ENCODE peak calls at places on chromosomes 11 and 22, in four cellular contexts. I is IMR-90, V is colonic mucosa, U is BJ. M is an unnamed sample.
A peak's percentile ranks its signal among the peaks of the same experiment; 100 is the strongest.

GRCh38 chr11:47378011-47378835 is at the start of gene SPI1:
- DNase-seq in I (no peak), V (peak; percentile 49), U (no peak), M (no peak)

GRCh38 chr11:61785837-61786402 is 6.5 kb downstream of the TMEM258 start:
- DNase-seq in I (no peak), V (no peak), U (no peak), M (no peak)

GRCh38 chr11:119975561-119976152 is 162.3 kb downstream of the TRIM29 start:
- DNase-seq in I (no peak), V (no peak), U (no peak), M (no peak)

GRCh38 chr11:93032580-93032979 is 63.1 kb downstream of the MTNR1B start:
- DNase-seq in I (peak; percentile 30), V (no peak), U (no peak), M (no peak)

GRCh38 chr22:32775957-32776356 is 25.5 kb upstream of the TIMP3 start:
- DNase-seq in I (no peak), V (no peak), U (no peak), M (no peak)

GRCh38 chr11:65288706-65289536 is 25.7 kb upstream of the CDC42EP2 start:
- DNase-seq in I (no peak), V (no peak), U (no peak), M (no peak)

GRCh38 chr11:108538502-108538901 is 40.3 kb upstream of the POGLUT3 start:
- DNase-seq in I (no peak), V (no peak), U (no peak), M (no peak)

GRCh38 chr22:45889539-45890350 is 87.2 kb downstream of the WNT7B start:
- DNase-seq in I (peak; percentile 27), V (no peak), U (no peak), M (no peak)

GRCh38 chr11:93393386-93393785 is 62.8 kb downstream of the DEUP1 start:
- DNase-seq in I (no peak), V (no peak), U (no peak), M (no peak)

GRCh38 chr22:32528984-32529982 is 54.7 kb downstream of the FBXO7 start:
- DNase-seq in I (peak; percentile 86), V (peak; percentile 84), U (no peak), M (peak; percentile 40)

GRCh38 chr11:27158763-27159679 is 118.4 kb downstream of the BBOX1 start:
- DNase-seq in I (peak; percentile 81), V (peak; percentile 61), U (peak; percentile 26), M (peak; percentile 77)

GRCh38 chr11:61507962-61508824 is at the start of gene LRRC10B:
- DNase-seq in I (no peak), V (peak; percentile 84), U (no peak), M (no peak)

GRCh38 chr11:134854391-134854991 is 442.4 kb upstream of the B3GAT1 start:
- DNase-seq in I (no peak), V (no peak), U (no peak), M (no peak)

GRCh38 chr11:71372693-71373657 is 75.2 kb downstream of the DHCR7 start:
- DNase-seq in I (peak; percentile 50), V (no peak), U (no peak), M (peak; percentile 2)

GRCh38 chr11:88494857-88495256 is 157.3 kb upstream of the CTSC start:
- DNase-seq in I (no peak), V (no peak), U (no peak), M (no peak)

GRCh38 chr11:118147502-118147901 is 5.1 kb downstream of the SCN4B start:
- DNase-seq in I (no peak), V (no peak), U (no peak), M (no peak)

GRCh38 chr11:72230764-72231365 is 6.3 kb downstream of the INPPL1 start:
- DNase-seq in I (no peak), V (no peak), U (no peak), M (no peak)

GRCh38 chr11:84212467-84213390 is 926.6 kb upstream of the CCDC90B start:
- DNase-seq in I (no peak), V (no peak), U (no peak), M (no peak)

GRCh38 chr11:65066805-65067291 is 8.5 kb upstream of the NAALADL1 start:
- DNase-seq in I (no peak), V (no peak), U (no peak), M (no peak)

GRCh38 chr11:120174866-120175265 is 36.0 kb upstream of the OAF start:
- DNase-seq in I (no peak), V (no peak), U (no peak), M (no peak)

GRCh38 chr22:30490399-30490798 is 15.1 kb downstream of the SEC14L4 start:
- DNase-seq in I (no peak), V (no peak), U (no peak), M (no peak)

GRCh38 chr11:117898059-117898458 is 21.6 kb upstream of the FXYD6 start:
- DNase-seq in I (no peak), V (no peak), U (no peak), M (no peak)

GRCh38 chr11:61102667-61103491 is 590 bp downstream of the CD5 start:
- DNase-seq in I (no peak), V (no peak), U (no peak), M (no peak)

GRCh38 chr11:67032830-67033555 is 10.1 kb downstream of the SYT12 start:
- DNase-seq in I (peak; percentile 94), V (no peak), U (peak; percentile 59), M (peak; percentile 77)

GRCh38 chr22:30423296-30423958 is 2.1 kb upstream of the MTFP1 start:
- DNase-seq in I (no peak), V (no peak), U (no peak), M (no peak)

GRCh38 chr11:69040581-69041260 is 8.0 kb upstream of the TPCN2 start:
- DNase-seq in I (peak; percentile 86), V (no peak), U (peak; percentile 68), M (peak; percentile 77)

GRCh38 chr22:46514592-46515207 is 22.7 kb downstream of the CELSR1 start:
- DNase-seq in I (peak; percentile 69), V (no peak), U (no peak), M (no peak)

GRCh38 chr22:40212126-40212525 is 34.4 kb downstream of the TNRC6B start:
- DNase-seq in I (no peak), V (no peak), U (no peak), M (peak; percentile 43)

GRCh38 chr11:116467809-116468208 is 305.0 kb downstream of the BUD13 start:
- DNase-seq in I (no peak), V (no peak), U (no peak), M (no peak)

GRCh38 chr22:46274381-46274780 is 6.6 kb downstream of the TTC38 start:
- DNase-seq in I (no peak), V (no peak), U (no peak), M (no peak)

GRCh38 chr11:8022876-8023275 is 35.7 kb downstream of the EIF3F start:
- DNase-seq in I (no peak), V (no peak), U (no peak), M (no peak)

GRCh38 chr11:65297026-65297667 is 17.5 kb upstream of the CDC42EP2 start:
- DNase-seq in I (no peak), V (no peak), U (no peak), M (no peak)

GRCh38 chr11:78646564-78647185 is 72.0 kb upstream of the NARS2 start:
- DNase-seq in I (peak; percentile 49), V (peak; percentile 73), U (no peak), M (no peak)

GRCh38 chr11:34380696-34381095 is 22.9 kb upstream of the ABTB2 start:
- DNase-seq in I (peak; percentile 53), V (no peak), U (no peak), M (peak; percentile 63)

GRCh38 chr11:92886243-92886905 is 83.1 kb upstream of the MTNR1B start:
- DNase-seq in I (peak; percentile 61), V (peak; percentile 58), U (no peak), M (peak; percentile 23)

GRCh38 chr11:68525930-68526329 is 65.4 kb downstream of the PPP6R3 start:
- DNase-seq in I (peak; percentile 47), V (no peak), U (no peak), M (no peak)

GRCh38 chr22:26273011-26273675 is 103.9 kb downstream of the SEZ6L start:
- DNase-seq in I (no peak), V (no peak), U (no peak), M (no peak)

GRCh38 chr11:76605338-76606074 is 65.0 kb downstream of the LRRC32 start:
- DNase-seq in I (no peak), V (peak; percentile 33), U (no peak), M (no peak)
- H3K4me3 ChIP-seq in I (no peak overlapping the region), V (no peak overlapping the region), U (no peak overlapping the region), M (no peak overlapping the region)

GRCh38 chr11:86052697-86053641 is 15.9 kb downstream of the PICALM start:
- DNase-seq in I (no peak), V (no peak), U (no peak), M (no peak)

GRCh38 chr11:86058360-86058759 is 10.5 kb downstream of the PICALM start:
- DNase-seq in I (no peak), V (no peak), U (no peak), M (no peak)

GRCh38 chr11:86061483-86061882 is 7.4 kb downstream of the PICALM start:
- DNase-seq in I (no peak), V (no peak), U (no peak), M (no peak)

GRCh38 chr11:86060544-86060943 is 8.3 kb downstream of the PICALM start:
- DNase-seq in I (no peak), V (no peak), U (no peak), M (no peak)

DNA sequence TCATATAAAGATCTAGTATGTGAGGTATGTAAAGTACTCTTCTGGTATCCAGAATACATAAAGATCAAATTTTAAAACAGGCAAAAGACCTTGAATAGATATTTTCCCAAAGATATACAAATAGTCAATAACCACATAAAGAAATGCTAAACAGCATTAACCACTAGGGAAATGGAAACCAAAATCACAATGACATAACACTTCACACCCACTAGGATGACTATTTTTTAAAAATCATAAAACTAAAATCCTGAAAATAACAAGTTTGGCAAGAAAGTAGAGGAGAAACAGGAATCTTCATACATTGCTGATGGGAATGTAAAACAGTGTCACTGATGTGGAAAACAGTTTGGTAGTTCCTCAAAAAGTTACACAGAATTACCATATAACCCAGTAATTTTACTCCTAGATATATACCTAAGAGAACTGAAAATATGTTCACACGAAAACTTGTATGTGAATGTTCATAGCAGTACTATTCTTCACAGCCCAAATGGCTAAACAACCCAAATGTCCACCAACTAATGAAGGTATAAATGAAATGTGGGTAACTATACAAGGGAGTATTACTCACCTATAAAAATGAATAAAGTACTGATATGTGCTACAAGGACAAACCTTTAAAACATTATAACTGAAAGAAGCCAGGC is 12.5 kb downstream of the PICALM start:
- DNase-seq in I (no peak), V (no peak), U (no peak), M (no peak)
- H3K4me3 ChIP-seq in I (no peak overlapping the region), V (no peak overlapping the region), U (no peak overlapping the region), M (no peak overlapping the region)

GRCh38 chr11:59216654-59217640 is 4.2 kb upstream of the MPEG1 start:
- DNase-seq in I (peak; percentile 67), V (peak; percentile 49), U (no peak), M (peak; percentile 13)
- H3K4me3 ChIP-seq in I (no peak overlapping the region), V (no peak overlapping the region), U (no peak overlapping the region), M (no peak overlapping the region)

DNA sequence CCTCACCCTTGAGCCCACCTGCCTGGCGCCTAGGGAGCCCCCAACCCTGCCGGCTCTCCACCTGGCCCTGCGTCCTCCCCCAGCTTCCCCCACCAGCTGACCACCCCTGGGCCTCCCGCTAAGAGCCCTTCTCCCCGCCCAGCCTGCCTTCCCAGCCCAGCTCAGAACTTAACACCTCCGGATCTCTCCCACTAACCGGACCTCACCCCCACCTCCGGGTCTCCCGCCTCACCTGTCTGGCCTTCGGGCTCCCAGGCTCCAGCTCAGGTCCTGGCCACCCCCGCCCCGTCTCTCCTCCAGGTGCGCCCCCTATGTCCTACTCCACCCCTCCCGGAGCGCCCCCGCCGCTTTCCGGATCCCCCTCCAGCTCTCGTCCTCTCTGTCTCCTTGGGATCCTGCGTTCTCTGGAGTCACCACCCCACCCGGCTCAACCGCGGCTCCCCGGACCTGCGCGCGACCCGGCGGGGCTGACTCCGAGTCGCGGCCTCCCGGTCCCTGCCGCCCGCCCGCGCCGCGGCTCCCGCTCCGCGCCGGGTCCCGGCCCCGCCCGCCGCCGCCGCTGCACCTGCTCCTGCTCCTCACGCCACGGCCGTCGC is at the start of gene KCNJ11:
- DNase-seq in I (no peak), V (peak; percentile 35), U (no peak), M (no peak)
- H3K4me3 ChIP-seq in I (peak within 1 kb of the TSS; percentile 21), V (peak within 1 kb of the TSS; percentile 44), U (peak within 1 kb of the TSS; percentile 40), M (peak within 1 kb of the TSS; percentile 38)